ENCODE peak calls at places on chromosomes 11 and 22, in nine cellular contexts. G is heart left ventricle, O is ovary, X is nephron progenitor cell, S is cardiac muscle cell, M is astrocyte of the spinal cord, Y is ureter, T is Right ventricle myocardium superior, C is GM12865. D is an unnamed sample.

GRCh38 chr22:41542224-41542623 is 2.0 kb downstream of the POLR3H start:
- DNase-seq in Y (no peak), M (no peak), C (no peak), G (no peak), X (no peak), S (no peak), T (no peak), O (no peak), D (no peak)

GRCh38 chr11:2185324-2186085 is 13.9 kb upstream of the TH start:
- DNase-seq in S (no peak), T (no peak), X (no peak), C (no peak), G (no peak), M (no peak), O (no peak), Y (no peak), D (no peak)

GRCh38 chr22:26047920-26048319 is 121.3 kb upstream of the SEZ6L start:
- DNase-seq in X (no peak), S (no peak), O (no peak), Y (no peak), G (no peak), T (no peak), C (no peak), M (no peak), D (no peak)

GRCh38 chr11:60370811-60371297 is 7.5 kb upstream of the MS4A7 start:
- DNase-seq in C (no peak), O (no peak), M (no peak), X (no peak), G (no peak), T (no peak), S (no peak), Y (no peak), D (no peak)

GRCh38 chr11:134014502-134014901 is 54.4 kb upstream of the JAM3 start:
- DNase-seq in C (no peak), X (no peak), T (no peak), M (no peak), O (no peak), G (no peak), Y (no peak), S (peak; percentile 55), D (no peak)

GRCh38 chr11:10181811-10182210 is 112.2 kb downstream of the SBF2 start:
- DNase-seq in G (no peak), O (no peak), S (no peak), Y (no peak), X (no peak), T (no peak), C (peak; percentile 16), M (peak; percentile 45), D (peak; percentile 35)

GRCh38 chr11:134393638-134394037 is 18.4 kb downstream of the B3GAT1 start:
- DNase-seq in S (peak; percentile 42), X (peak; percentile 44), Y (no peak), M (no peak), G (peak; percentile 61), C (no peak), O (no peak), T (no peak), D (no peak)

GRCh38 chr22:44396727-44397722 is 84.3 kb upstream of the SHISAL1 start:
- DNase-seq in X (no peak), C (no peak), G (peak; percentile 38), Y (no peak), T (no peak), S (no peak), M (no peak), O (peak; percentile 5), D (no peak)

GRCh38 chr11:639324-639977 is 2.4 kb downstream of the DRD4 start:
- DNase-seq in G (no peak), Y (no peak), O (no peak), X (peak; percentile 42), M (no peak), S (no peak), C (no peak), T (no peak), D (no peak)

GRCh38 chr11:132032555-132032954 is 662.1 kb downstream of the NTM start:
- DNase-seq in O (no peak), T (no peak), X (no peak), M (peak; percentile 72), G (no peak), S (no peak), Y (no peak), C (no peak), D (peak; percentile 33)

GRCh38 chr11:68560216-68560615 is 99.7 kb downstream of the PPP6R3 start:
- DNase-seq in Y (no peak), T (no peak), C (no peak), O (no peak), S (no peak), G (no peak), M (no peak), X (no peak), D (no peak)

GRCh38 chr11:94731921-94732601 is 36.1 kb upstream of the AMOTL1 start:
- DNase-seq in T (no peak), Y (no peak), G (no peak), S (no peak), C (no peak), M (peak; percentile 85), X (no peak), O (no peak), D (peak; percentile 85)

GRCh38 chr11:104490182-104490581 is 326.2 kb upstream of the PDGFD start:
- DNase-seq in M (no peak), C (no peak), Y (no peak), G (no peak), S (no peak), X (no peak), O (no peak), T (no peak), D (no peak)

GRCh38 chr22:26143801-26144325 is 25.4 kb upstream of the SEZ6L start:
- DNase-seq in T (no peak), X (no peak), O (no peak), C (no peak), Y (no peak), M (no peak), G (no peak), S (no peak), D (no peak)

GRCh38 chr11:68934321-68934645 is 30.6 kb downstream of the IGHMBP2 start:
- DNase-seq in M (no peak), G (peak; percentile 51), T (no peak), O (no peak), X (no peak), S (no peak), C (no peak), Y (no peak), D (no peak)

GRCh38 chr22:28029962-28030361 is 110.9 kb upstream of the PITPNB start:
- DNase-seq in G (no peak), O (no peak), T (no peak), C (no peak), M (no peak), Y (no peak), X (no peak), S (no peak), D (no peak)

GRCh38 chr11:27882066-27882697 is 181.9 kb upstream of the BDNF start:
- DNase-seq in G (no peak), X (no peak), M (peak; percentile 16), C (peak; percentile 50), Y (no peak), T (no peak), S (no peak), O (no peak), D (peak; percentile 15)

GRCh38 chr11:75317446-75318122 is 33.9 kb downstream of the ARRB1 start:
- DNase-seq in X (no peak), O (no peak), S (no peak), T (peak; percentile 37), G (peak; percentile 40), Y (no peak), C (no peak), M (no peak), D (no peak)

GRCh38 chr22:30823015-30823370 is 128.3 kb downstream of the OSBP2 start:
- DNase-seq in M (no peak), X (peak; percentile 20), S (peak; percentile 8), G (no peak), Y (no peak), C (no peak), O (no peak), T (no peak), D (no peak)

GRCh38 chr11:68216171-68216938 is 3.3 kb upstream of the KMT5B start:
- DNase-seq in M (no peak), O (no peak), T (peak; percentile 62), Y (no peak), G (peak; percentile 68), S (no peak), X (no peak), C (no peak), D (no peak)

GRCh38 chr22:42270178-42270511 is 308 bp downstream of the TCF20 start:
- DNase-seq in M (no peak), Y (no peak), T (no peak), X (no peak), C (peak; percentile 41), S (no peak), O (no peak), G (no peak), D (no peak)

GRCh38 chr11:96061730-96062524 is 138.0 kb upstream of the MTMR2 start:
- DNase-seq in T (no peak), X (no peak), O (no peak), C (no peak), G (no peak), Y (no peak), M (peak; percentile 59), S (peak; percentile 9), D (no peak)

GRCh38 chr22:47294571-47294970 is 532.1 kb downstream of the TBC1D22A start:
- DNase-seq in Y (no peak), O (no peak), S (no peak), X (no peak), C (no peak), M (no peak), G (peak; percentile 27), T (no peak), D (no peak)